ENCODE peak calls at places on chromosomes 5 and 9, in ten cellular contexts. L is lower lobe of right lung, T is adrenal gland, M is psoas muscle, S is esophagus squamous epithelium, V is SK-N-SH, N is sigmoid colon, G is AG04450, A is brain microvascular endothelial cell, Y is IMR-90. Q is an unnamed sample.

GRCh38 chr9:127985011-127985410 is 4.2 kb upstream of the EEIG1 start:
- DNase-seq in L (no peak), T (no peak), M (no peak), S (no peak), V (no peak), N (no peak), G (no peak), A (no peak), Y (no peak), Q (no peak)

GRCh38 chr9:15972760-15973159 is 419.9 kb downstream of the CCDC171 start:
- DNase-seq in L (no peak), T (no peak), M (no peak), S (no peak), V (no peak), N (no peak), G (no peak), A (no peak), Y (no peak), Q (no peak)

GRCh38 chr9:97078362-97078761 is 39.4 kb upstream of the CTSV start:
- DNase-seq in L (no peak), T (no peak), M (no peak), S (no peak), V (no peak), N (no peak), G (no peak), A (no peak), Y (no peak), Q (no peak)

GRCh38 chr5:143601917-143602333 is 198.4 kb upstream of the NR3C1 start:
- DNase-seq in L (no peak), T (no peak), M (no peak), S (no peak), V (no peak), N (no peak), G (no peak), A (no peak), Y (no peak), Q (no peak)

GRCh38 chr9:99433555-99433954 is 211.5 kb downstream of the SEC61B start:
- DNase-seq in L (peak; percentile 68), T (peak; percentile 65), M (peak; percentile 24), S (no peak), V (no peak), N (no peak), G (no peak), A (peak; percentile 80), Y (peak; percentile 89), Q (peak; percentile 72)

GRCh38 chr5:122831984-122832383 is 13.4 kb upstream of the SNX24 start:
- DNase-seq in L (no peak), T (no peak), M (no peak), S (no peak), V (no peak), N (no peak), G (no peak), A (no peak), Y (no peak), Q (no peak)

GRCh38 chr5:156815988-156816599 is 34.0 kb upstream of the PPP1R2B start:
- DNase-seq in L (no peak), T (peak; percentile 19), M (no peak), S (no peak), V (peak; percentile 53), N (no peak), G (no peak), A (no peak), Y (peak; percentile 42), Q (no peak)

GRCh38 chr9:14529047-14529446 is 164.2 kb downstream of the ZDHHC21 start:
- DNase-seq in L (no peak), T (no peak), M (no peak), S (no peak), V (no peak), N (no peak), G (no peak), A (no peak), Y (no peak), Q (no peak)

GRCh38 chr9:8315211-8315610 is 515.6 kb upstream of the DMAC1 start:
- DNase-seq in L (no peak), T (no peak), M (no peak), S (no peak), V (no peak), N (no peak), G (no peak), A (peak; percentile 16), Y (peak; percentile 35), Q (no peak)

GRCh38 chr9:137255448-137256114 is 454 bp downstream of the NELFB start:
- DNase-seq in L (peak; percentile 79), T (peak; percentile 57), M (peak; percentile 60), S (no peak), V (no peak), N (no peak), G (no peak), A (no peak), Y (no peak), Q (no peak)

GRCh38 chr5:59358497-59358896 is 535.0 kb downstream of the PDE4D start:
- DNase-seq in L (no peak), T (no peak), M (peak; percentile 31), S (no peak), V (peak; percentile 15), N (peak; percentile 69), G (no peak), A (peak; percentile 85), Y (peak; percentile 16), Q (no peak)

GRCh38 chr9:121766081-121766683 is 114.7 kb downstream of the DAB2IP start:
- DNase-seq in L (no peak), T (no peak), M (no peak), S (no peak), V (no peak), N (no peak), G (no peak), A (no peak), Y (no peak), Q (no peak)
- TF ChIP-seq CTCF in L (no peak), T (no peak), M (no peak), S (no peak), V (no peak), N (no peak), G (no peak), A (no peak), Y (no peak), Q (no peak)

DNA sequence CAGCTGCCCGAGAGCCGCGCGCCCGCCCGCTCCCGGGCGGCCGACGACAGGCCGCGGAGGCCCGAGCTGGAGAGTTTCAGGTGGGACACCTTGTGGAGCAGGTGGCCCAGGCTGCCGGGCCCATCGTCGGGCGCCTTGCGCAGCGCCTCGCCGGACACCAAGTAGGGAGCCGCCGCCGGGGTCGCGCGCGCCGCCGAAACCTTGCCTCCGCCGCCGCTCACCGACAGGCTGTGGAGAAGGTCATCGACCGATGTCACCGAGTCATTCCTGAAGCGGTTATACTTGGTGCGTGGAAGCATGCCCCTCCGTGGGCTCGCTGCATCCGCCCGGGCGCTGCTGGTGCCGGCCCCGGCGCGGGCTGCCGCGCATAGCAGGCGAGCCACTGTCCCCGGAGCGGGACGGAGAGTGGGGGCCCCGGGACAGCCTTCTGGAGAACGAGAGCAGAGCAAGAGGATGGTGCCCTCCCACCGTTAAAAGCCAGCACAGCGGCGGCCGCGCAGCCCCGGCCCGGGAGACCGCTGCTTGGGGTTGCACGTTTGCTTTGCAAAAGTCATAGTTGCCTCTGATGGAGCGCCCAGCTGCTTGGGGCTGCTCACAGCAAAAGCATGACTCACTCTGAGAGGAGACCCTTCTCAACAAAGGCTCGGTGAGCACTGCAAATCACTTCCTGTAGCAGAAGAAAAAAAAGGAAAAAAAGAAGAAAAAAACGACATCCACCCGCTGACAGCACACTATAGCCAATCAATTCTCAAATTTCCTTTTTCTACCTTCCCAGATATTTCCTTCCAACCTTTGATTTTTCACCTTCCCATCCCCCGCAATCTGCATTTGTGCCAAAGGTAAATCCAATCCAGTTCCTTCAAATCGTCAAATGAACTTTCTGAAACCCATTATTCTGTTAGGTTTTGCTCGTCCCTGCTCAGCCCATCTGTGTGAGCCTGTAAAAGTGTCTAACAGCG is at the start of gene SHC3:
- DNase-seq in L (no peak), T (no peak), M (peak; percentile 18), S (no peak), V (peak; percentile 70), N (no peak), G (no peak), A (peak; percentile 41), Y (peak; percentile 75), Q (no peak)
- H3K4me3 ChIP-seq in L (peak within 1 kb of the TSS; percentile 61), T (peak within 1 kb of the TSS; percentile 9), M (peak within 1 kb of the TSS; percentile 66), S (peak within 1 kb of the TSS; percentile 33), V (peak within 1 kb of the TSS; percentile 69), N (peak within 1 kb of the TSS; percentile 22), G (peak within 1 kb of the TSS; percentile 69), A (peak within 1 kb of the TSS; percentile 83), Y (peak within 1 kb of the TSS; percentile 87), Q (no peak within 1 kb of the TSS)

DNA sequence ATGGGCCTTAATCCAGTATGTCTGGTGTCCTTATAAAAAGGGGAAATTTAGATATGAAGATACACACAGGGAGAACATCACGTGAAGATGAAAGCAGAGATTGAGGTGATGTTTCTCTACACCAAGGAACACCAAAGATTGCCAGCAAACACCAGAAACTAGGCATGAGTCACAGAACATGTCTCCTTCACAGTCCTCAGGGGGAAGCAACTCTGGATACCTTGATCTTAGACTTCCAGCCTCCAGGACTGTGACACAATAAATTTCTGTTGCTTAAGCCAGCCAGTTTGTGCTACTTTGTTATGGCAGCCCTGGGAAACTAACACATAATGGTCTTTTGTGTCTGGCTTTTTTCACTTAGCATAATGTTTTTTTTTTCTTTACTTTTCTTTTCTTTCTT is 41.2 kb upstream of the STRBP start:
- DNase-seq in L (no peak), T (no peak), M (no peak), S (no peak), V (no peak), N (peak; percentile 13), G (no peak), A (no peak), Y (no peak), Q (no peak)
- H3K27me3 ChIP-seq in L (no peaks in the 10 kb centered on the region), T (no peaks in the 10 kb centered on the region), M (no peaks in the 10 kb centered on the region), S (no peaks in the 10 kb centered on the region), V (no peaks in the 10 kb centered on the region), N (no peaks in the 10 kb centered on the region), G (peaks cover 8% of the 10 kb centered on the region), A (no peaks in the 10 kb centered on the region), Y (peaks cover 36% of the 10 kb centered on the region), Q (no peaks in the 10 kb centered on the region)

GRCh38 chr5:144691936-144692335 is 521.3 kb downstream of the KCTD16 start:
- DNase-seq in L (no peak), T (no peak), M (no peak), S (no peak), V (no peak), N (no peak), G (no peak), A (no peak), Y (peak; percentile 1), Q (no peak)

GRCh38 chr5:144703776-144704175 is 533.1 kb downstream of the KCTD16 start:
- DNase-seq in L (no peak), T (no peak), M (no peak), S (no peak), V (no peak), N (no peak), G (no peak), A (no peak), Y (no peak), Q (no peak)

GRCh38 chr5:144698454-144698853 is 527.8 kb downstream of the KCTD16 start:
- DNase-seq in L (no peak), T (no peak), M (no peak), S (no peak), V (no peak), N (no peak), G (no peak), A (peak; percentile 2), Y (peak; percentile 24), Q (no peak)

DNA sequence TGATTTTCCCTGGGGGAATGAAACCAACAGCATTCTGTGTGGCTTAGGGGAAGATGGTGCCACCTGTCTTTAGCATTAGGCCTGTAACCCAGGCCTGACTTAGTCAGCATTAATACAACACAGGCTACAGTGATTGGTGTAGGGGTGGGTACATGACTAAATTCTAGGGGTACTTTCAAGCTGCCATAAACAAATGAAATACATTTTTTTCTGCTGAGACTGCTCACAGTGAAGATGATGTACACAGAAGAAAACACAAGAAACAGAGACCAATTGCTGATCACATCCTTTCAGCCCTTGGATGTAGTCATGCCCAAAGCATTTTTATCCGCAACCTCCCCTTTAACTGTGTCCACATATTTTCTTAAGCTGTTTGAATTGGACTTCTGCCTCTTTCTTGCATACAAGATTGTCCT is 527.2 kb downstream of the KCTD16 start:
- DNase-seq in L (no peak), T (no peak), M (no peak), S (no peak), V (no peak), N (no peak), G (peak; percentile 85), A (peak; percentile 91), Y (peak; percentile 97), Q (no peak)
- TF ChIP-seq CTCF in L (no peak), T (no peak), M (no peak), S (no peak), V (no peak), N (no peak), G (peak; percentile 46), A (peak; percentile 56), Y (peak; percentile 36), Q (no peak)

Q was measured in GM06990.